ENCODE peak calls at places on chromosomes 2 and 18, in four cellular contexts. M is AG04449, O is LoVo, D is breast epithelium. E is an unnamed sample.

GRCh38 chr2:62216616-62217015 is 20.7 kb downstream of the B3GNT2 start:
- DNase-seq in M (peak), O (peak), D (no peak), E (no peak)

GRCh38 chr2:135742307-135742838 is 718 bp downstream of the UBXN4 start:
- DNase-seq in M (no peak), O (peak), D (no peak), E (no peak)

GRCh38 chr2:58925676-58926081 is 684.6 kb upstream of the FANCL start:
- DNase-seq in M (no peak), O (no peak), D (no peak), E (no peak)

GRCh38 chr2:119934319-119934718 is 78.6 kb upstream of the EPB41L5 start:
- DNase-seq in M (no peak), O (no peak), D (no peak), E (no peak)

GRCh38 chr18:57737661-57738060 is 65.5 kb downstream of the ATP8B1 start:
- DNase-seq in M (peak), O (no peak), D (peak), E (no peak)

GRCh38 chr18:59048378-59048777 is 91.3 kb upstream of the SEC11C start:
- DNase-seq in M (no peak), O (no peak), D (no peak), E (no peak)

GRCh38 chr2:73823916-73824523 is 4.7 kb upstream of the STAMBP start:
- DNase-seq in M (peak), O (peak), D (no peak), E (peak)

GRCh38 chr2:225764346-225764745 is 364.8 kb downstream of the NYAP2 start:
- DNase-seq in M (no peak), O (no peak), D (no peak), E (no peak)

GRCh38 chr18:79348066-79348465 is 47.7 kb upstream of the NFATC1 start:
- DNase-seq in M (no peak), O (no peak), D (no peak), E (no peak)

GRCh38 chr2:111705711-111706323 is 178.2 kb downstream of the ANAPC1 start:
- DNase-seq in M (no peak), O (peak), D (peak), E (peak)

GRCh38 chr18:55256568-55257289 is 297.5 kb upstream of the CCDC68 start:
- DNase-seq in M (no peak), O (no peak), D (no peak), E (no peak)

GRCh38 chr2:79585701-79586428 is 73.0 kb downstream of the CTNNA2 start:
- DNase-seq in M (no peak), O (no peak), D (no peak), E (no peak)

GRCh38 chr2:10830203-10830602 is 17.6 kb upstream of the PDIA6 start:
- DNase-seq in M (no peak), O (no peak), D (no peak), E (no peak)

GRCh38 chr2:17643031-17643615 is 102.6 kb downstream of the VSNL1 start:
- DNase-seq in M (peak), O (peak), D (no peak), E (no peak)

GRCh38 chr18:9091066-9091476 is 11.4 kb upstream of the NDUFV2 start:
- DNase-seq in M (no peak), O (no peak), D (no peak), E (no peak)

GRCh38 chr2:180983468-180984388 is 3.3 kb downstream of the UBE2E3 start:
- DNase-seq in M (no peak), O (peak), D (no peak), E (no peak)

GRCh38 chr18:75784413-75784812 is 356.9 kb upstream of the SMIM21 start:
- DNase-seq in M (no peak), O (no peak), D (no peak), E (no peak)

E was measured in NCI-H1048.